ENCODE peak calls at places on chromosomes 1 and 21, in six cellular contexts. W is CD4-positive, alpha-beta T cell; D is cardiac fibroblast; M is GM13977; O is HFF-Myc; S is HFFc6. I is an unnamed sample.

GRCh38 chr1:230012742-230013141 is 54.3 kb upstream of the GALNT2 start:
- DNase-seq in W (no peak), D (no peak), M (no peak), O (no peak), S (no peak), I (no peak)

GRCh38 chr21:17580319-17580718 is 32.4 kb downstream of the BTG3 start:
- DNase-seq in W (no peak), D (no peak), M (no peak), O (no peak), S (no peak), I (no peak)

GRCh38 chr1:9115656-9116205 is 13.2 kb downstream of the GPR157 start:
- DNase-seq in W (no peak), D (peak; percentile 34), M (no peak), O (peak; percentile 75), S (peak; percentile 46), I (no peak)

GRCh38 chr1:19770436-19771190 is 29.1 kb downstream of the TMCO4 start:
- DNase-seq in W (no peak), D (no peak), M (no peak), O (no peak), S (no peak), I (no peak)

GRCh38 chr1:55317673-55318072 is 102.5 kb upstream of the USP24 start:
- DNase-seq in W (no peak), D (no peak), M (no peak), O (no peak), S (no peak), I (no peak)

GRCh38 chr1:175197536-175197935 is 5.0 kb upstream of the KIAA0040 start:
- DNase-seq in W (no peak), D (no peak), M (no peak), O (no peak), S (peak; percentile 10), I (no peak)

GRCh38 chr1:145884675-145885074 is 991 bp downstream of the ANKRD35 start:
- DNase-seq in W (no peak), D (peak; percentile 65), M (no peak), O (no peak), S (peak; percentile 42), I (no peak)

GRCh38 chr1:168243636-168244212 is 17.9 kb downstream of the SFT2D2 start:
- DNase-seq in W (no peak), D (no peak), M (no peak), O (no peak), S (no peak), I (no peak)

GRCh38 chr1:28507247-28507645 is 1.4 kb downstream of the RCC1 start:
- DNase-seq in W (no peak), D (peak; percentile 32), M (no peak), O (no peak), S (no peak), I (no peak)

GRCh38 chr1:53362270-53362669 is 34.4 kb upstream of the LRP8 start:
- DNase-seq in W (no peak), D (no peak), M (no peak), O (no peak), S (no peak), I (no peak)

GRCh38 chr1:41423511-41424191 is 60.8 kb downstream of the EDN2 start:
- DNase-seq in W (no peak), D (no peak), M (no peak), O (no peak), S (no peak), I (peak; percentile 40)

GRCh38 chr1:162223488-162223887 is 153.2 kb downstream of the SPATA46 start:
- DNase-seq in W (no peak), D (no peak), M (no peak), O (no peak), S (no peak), I (no peak)

GRCh38 chr21:41593051-41593783 is 85.3 kb upstream of the TMPRSS2 start:
- DNase-seq in W (no peak), D (no peak), M (no peak), O (no peak), S (no peak), I (no peak)

GRCh38 chr1:50930965-50931737 is 28.9 kb downstream of the FAF1 start:
- DNase-seq in W (no peak), D (no peak), M (no peak), O (no peak), S (no peak), I (no peak)

GRCh38 chr1:61368876-61369275 is 286.5 kb downstream of the NFIA start:
- DNase-seq in W (no peak), D (no peak), M (no peak), O (no peak), S (no peak), I (no peak)

GRCh38 chr1:216606047-216606637 is 117.1 kb downstream of the ESRRG start:
- DNase-seq in W (no peak), D (no peak), M (no peak), O (no peak), S (no peak), I (no peak)

GRCh38 chr1:6080469-6080868 is 34.8 kb downstream of the KCNAB2 start:
- DNase-seq in W (no peak), D (no peak), M (no peak), O (no peak), S (no peak), I (no peak)

GRCh38 chr1:32900956-32901822 is at the start of gene TMEM54:
- DNase-seq in W (no peak), D (no peak), M (peak; percentile 79), O (no peak), S (no peak), I (peak; percentile 78)

DNA sequence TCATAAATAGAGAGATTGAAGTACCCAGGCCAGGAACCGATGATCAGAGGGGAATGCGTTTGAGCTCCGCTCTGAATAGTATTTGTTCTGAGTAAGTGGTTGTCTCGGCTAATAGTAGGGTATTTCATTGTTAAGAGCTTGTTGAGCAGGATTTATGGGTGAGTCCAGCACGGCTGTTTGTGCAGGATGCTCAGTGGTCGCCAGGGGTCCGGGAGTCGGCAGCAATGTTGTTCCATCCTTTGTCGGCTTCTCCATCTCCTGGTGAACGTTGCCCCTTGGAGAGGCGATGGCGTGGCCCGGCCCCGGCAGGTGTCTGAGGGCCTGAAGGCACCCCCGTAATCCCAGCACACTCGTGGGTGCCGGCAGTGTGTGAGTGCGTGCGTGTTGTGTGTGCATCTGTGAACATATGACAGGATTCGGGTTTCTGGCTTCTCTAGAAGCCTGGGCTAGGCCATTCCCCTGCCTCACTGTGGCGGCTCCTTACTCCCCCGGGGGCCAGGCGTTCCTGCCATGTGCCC is 160.8 kb upstream of the ARHGEF16 start:
- DNase-seq in W (no peak), D (no peak), M (no peak), O (no peak), S (no peak), I (no peak)
- TF ChIP-seq CTCF in W (no peak), D (no peak), M (no peak), O (no peak), S (no peak), I (no peak)

GRCh38 chr1:26539722-26540121 is 10.2 kb downstream of the RPS6KA1 start:
- DNase-seq in W (no peak), D (peak; percentile 17), M (no peak), O (no peak), S (no peak), I (no peak)

GRCh38 chr1:26538480-26539412 is 9.2 kb downstream of the RPS6KA1 start:
- DNase-seq in W (peak; percentile 19), D (peak; percentile 47), M (peak; percentile 61), O (no peak), S (peak; percentile 33), I (peak; percentile 67)

GRCh38 chr1:26536521-26536920 is 7.0 kb downstream of the RPS6KA1 start:
- DNase-seq in W (no peak), D (no peak), M (no peak), O (no peak), S (no peak), I (no peak)

GRCh38 chr1:26536081-26536480 is 6.5 kb downstream of the RPS6KA1 start:
- DNase-seq in W (no peak), D (no peak), M (no peak), O (no peak), S (no peak), I (no peak)

GRCh38 chr1:26537951-26538352 is 8.4 kb downstream of the RPS6KA1 start:
- DNase-seq in W (no peak), D (peak; percentile 62), M (peak; percentile 64), O (no peak), S (peak; percentile 36), I (peak; percentile 70)
- TF ChIP-seq CTCF in W (no peak), D (peak; percentile 11), M (peak; percentile 40), O (peak; percentile 40), S (peak; percentile 31), I (peak; percentile 10)

GRCh38 chr21:43268086-43268803 is 99.4 kb downstream of the CRYAA start:
- DNase-seq in W (no peak), D (no peak), M (no peak), O (no peak), S (no peak), I (no peak)

GRCh38 chr21:43270800-43271261 is 102.0 kb downstream of the CRYAA start:
- DNase-seq in W (no peak), D (no peak), M (no peak), O (no peak), S (no peak), I (no peak)

GRCh38 chr21:43268804-43269186 is 100.0 kb downstream of the CRYAA start:
- DNase-seq in W (no peak), D (no peak), M (no peak), O (no peak), S (no peak), I (no peak)

GRCh38 chr21:43269981-43270670 is 101.3 kb downstream of the CRYAA start:
- DNase-seq in W (no peak), D (no peak), M (no peak), O (no peak), S (no peak), I (no peak)

DNA sequence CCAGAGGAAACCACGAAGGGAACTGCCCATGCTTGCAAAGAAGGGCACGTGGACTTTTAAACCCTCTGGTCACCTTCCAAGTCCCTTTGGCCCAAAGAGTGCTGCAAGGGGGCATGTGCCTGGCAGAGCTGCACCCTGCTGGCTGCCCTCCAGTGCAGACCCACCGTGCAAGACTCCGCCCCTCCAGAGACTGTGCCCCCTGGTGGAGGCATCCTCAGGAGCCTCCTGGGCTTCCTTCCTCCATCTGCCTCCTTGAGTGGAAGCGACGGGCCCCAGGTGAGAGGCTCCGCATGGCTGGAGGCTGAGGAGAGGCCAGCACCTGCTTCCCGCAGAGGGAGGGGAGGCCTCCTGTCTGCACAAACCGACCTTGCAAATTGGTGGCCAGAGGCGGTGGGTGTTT is 100.7 kb downstream of the CRYAA start:
- DNase-seq in W (peak; percentile 23), D (no peak), M (peak; percentile 65), O (no peak), S (no peak), I (peak; percentile 61)
- TF ChIP-seq CTCF in W (peak; percentile 46), D (peak; percentile 41), M (peak; percentile 32), O (peak; percentile 39), S (peak; percentile 49), I (no peak)

DNA sequence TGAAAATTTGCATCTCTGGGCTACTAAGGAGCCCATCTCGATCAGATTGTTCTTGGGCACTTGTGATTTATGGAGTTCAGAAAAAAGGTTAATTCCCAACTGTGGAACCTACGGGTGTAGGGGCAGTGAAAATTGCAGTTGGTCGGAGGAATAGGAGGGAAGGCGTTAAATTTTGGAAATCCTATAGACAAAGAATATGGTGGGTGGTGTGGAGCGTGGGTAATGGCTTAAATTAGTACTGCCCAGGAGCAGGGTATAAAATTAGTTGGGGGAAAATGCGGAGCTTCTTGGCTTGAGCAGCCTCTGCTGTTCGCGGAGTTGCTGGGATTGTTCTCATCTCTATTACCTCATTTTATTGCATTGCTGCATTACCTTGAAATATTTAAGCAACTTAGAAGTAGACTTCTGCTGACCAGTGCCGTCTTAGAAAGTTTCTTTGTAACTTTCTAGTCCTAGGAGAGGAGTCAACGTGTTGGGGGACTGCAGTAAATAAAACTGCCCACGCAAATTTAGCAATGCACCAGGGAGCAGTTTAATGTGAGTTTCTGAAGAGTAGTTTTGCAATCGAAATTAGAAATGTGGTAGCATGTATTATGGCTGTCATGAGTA is 514 bp downstream of the S1PR1 start:
- DNase-seq in W (no peak), D (peak; percentile 80), M (peak; percentile 28), O (no peak), S (peak; percentile 48), I (peak; percentile 16)
- TF ChIP-seq CTCF in W (no peak), D (no peak), M (no peak), O (no peak), S (no peak), I (no peak)

I was measured in GM20000.